ENCODE peak calls at places on chromosome 7, in four cellular contexts. Z is GM23338, C is skeletal muscle cell, V is AG04449. M is an unnamed sample.

GRCh38 chr7:116782177-116782711 is 80.1 kb upstream of the CAPZA2 start:
- DNase-seq in Z (peak; percentile 44), C (peak; percentile 69), V (peak; percentile 74), M (peak; percentile 42)

GRCh38 chr7:4753610-4754432 is 21.6 kb upstream of the AP5Z1 start:
- DNase-seq in Z (peak; percentile 89), C (no peak), V (no peak), M (no peak)

GRCh38 chr7:95509199-95509598 is 23.5 kb downstream of the ASB4 start:
- DNase-seq in Z (peak; percentile 86), C (no peak), V (no peak), M (no peak)

GRCh38 chr7:145169908-145170307 is 334.1 kb upstream of the TPK1 start:
- DNase-seq in Z (peak; percentile 36), C (no peak), V (no peak), M (no peak)

GRCh38 chr7:43143918-43144589 is 31.6 kb downstream of the HECW1 start:
- DNase-seq in Z (no peak), C (no peak), V (no peak), M (no peak)

GRCh38 chr7:117068511-117069155 is 115.3 kb downstream of the ST7 start:
- DNase-seq in Z (peak; percentile 17), C (no peak), V (no peak), M (no peak)

GRCh38 chr7:45979275-45980180 is 58.5 kb upstream of the IGFBP3 start:
- DNase-seq in Z (no peak), C (no peak), V (no peak), M (no peak)

GRCh38 chr7:121546632-121547340 is 150.7 kb upstream of the FAM3C start:
- DNase-seq in Z (no peak), C (no peak), V (no peak), M (no peak)

GRCh38 chr7:152859781-152860191 is 100.2 kb downstream of the ACTR3B start:
- DNase-seq in Z (peak; percentile 77), C (no peak), V (no peak), M (no peak)

GRCh38 chr7:68629-69028 is 123.7 kb upstream of the FAM20C start:
- DNase-seq in Z (peak; percentile 49), C (no peak), V (no peak), M (peak; percentile 55)

GRCh38 chr7:92650391-92650790 is 60.2 kb upstream of the FAM133B start:
- DNase-seq in Z (no peak), C (no peak), V (no peak), M (no peak)

GRCh38 chr7:91239171-91239604 is 25.0 kb upstream of the FZD1 start:
- DNase-seq in Z (no peak), C (peak; percentile 77), V (no peak), M (no peak)

GRCh38 chr7:14092376-14092775 is 102.9 kb upstream of the ETV1 start:
- DNase-seq in Z (no peak), C (no peak), V (no peak), M (no peak)

GRCh38 chr7:111083423-111083822 is 7.5 kb upstream of the LRRN3 start:
- DNase-seq in Z (no peak), C (peak; percentile 26), V (peak; percentile 69), M (peak; percentile 64)

GRCh38 chr7:155506854-155507337 is 39.5 kb downstream of the CNPY1 start:
- DNase-seq in Z (peak; percentile 70), C (peak; percentile 4), V (no peak), M (no peak)

GRCh38 chr7:131654668-131655326 is 98.4 kb upstream of the PODXL start:
- DNase-seq in Z (peak; percentile 94), C (peak; percentile 27), V (peak; percentile 1), M (peak; percentile 17)

GRCh38 chr7:30172451-30172850 is 37.7 kb downstream of the MTURN start:
- DNase-seq in Z (no peak), C (no peak), V (no peak), M (no peak)

GRCh38 chr7:10718768-10719167 is 254.9 kb upstream of the PHF14 start:
- DNase-seq in Z (no peak), C (no peak), V (no peak), M (no peak)

GRCh38 chr7:130903358-130903974 is 169.5 kb upstream of the KLF14 start:
- DNase-seq in Z (no peak), C (peak; percentile 96), V (peak; percentile 94), M (peak; percentile 87)

GRCh38 chr7:91455411-91455810 is 191.2 kb downstream of the FZD1 start:
- DNase-seq in Z (no peak), C (no peak), V (no peak), M (no peak)

GRCh38 chr7:130150587-130150986 is 54.6 kb downstream of the TMEM209 start:
- DNase-seq in Z (peak; percentile 65), C (no peak), V (no peak), M (no peak)

GRCh38 chr7:91651986-91652385 is 228.5 kb downstream of the MTERF1 start:
- DNase-seq in Z (no peak), C (no peak), V (no peak), M (no peak)

GRCh38 chr7:85041599-85042216 is 145.1 kb downstream of the SEMA3D start:
- DNase-seq in Z (peak; percentile 85), C (peak; percentile 21), V (no peak), M (peak; percentile 31)

GRCh38 chr7:65509368-65510186 is 135.9 kb downstream of the ZNF92 start:
- DNase-seq in Z (peak; percentile 49), C (no peak), V (no peak), M (no peak)

GRCh38 chr7:138610671-138611170 is 90.4 kb downstream of the SVOPL start:
- DNase-seq in Z (peak; percentile 32), C (no peak), V (no peak), M (no peak)

GRCh38 chr7:30988346-30989005 is 24.7 kb downstream of the GHRHR start:
- DNase-seq in Z (peak; percentile 52), C (no peak), V (no peak), M (no peak)

GRCh38 chr7:157117796-157118195 is 20.9 kb upstream of the UBE3C start:
- DNase-seq in Z (no peak), C (no peak), V (no peak), M (no peak)

GRCh38 chr7:99996755-99997544 is 18.4 kb upstream of the ZKSCAN1 start:
- DNase-seq in Z (no peak), C (no peak), V (no peak), M (no peak)
- H3K4me3 ChIP-seq in Z (peak overlapping the region; percentile 82), C (peak overlapping the region; percentile 41), V (no peak overlapping the region), M (no peak overlapping the region)

GRCh38 chr7:139725843-139726484 is 51.8 kb downstream of the HIPK2 start:
- DNase-seq in Z (no peak), C (no peak), V (no peak), M (no peak)
- H3K4me3 ChIP-seq in Z (no peak overlapping the region), C (no peak overlapping the region), V (no peak overlapping the region), M (no peak overlapping the region)

GRCh38 chr7:128121731-128122576 is 90.7 kb upstream of the LRRC4 start:
- DNase-seq in Z (peak; percentile 50), C (no peak), V (no peak), M (no peak)

GRCh38 chr7:128123291-128124037 is 92.2 kb upstream of the LRRC4 start:
- DNase-seq in Z (peak; percentile 53), C (no peak), V (no peak), M (no peak)

GRCh38 chr7:128120976-128121490 is 89.8 kb upstream of the LRRC4 start:
- DNase-seq in Z (no peak), C (no peak), V (no peak), M (no peak)

GRCh38 chr7:128124786-128125185 is 93.5 kb upstream of the LRRC4 start:
- DNase-seq in Z (no peak), C (no peak), V (no peak), M (no peak)

GRCh38 chr7:128122577-128123290 is 91.5 kb upstream of the LRRC4 start:
- DNase-seq in Z (no peak), C (no peak), V (no peak), M (no peak)
- H3K4me3 ChIP-seq in Z (no peak overlapping the region), C (no peak overlapping the region), V (no peak overlapping the region), M (no peak overlapping the region)

GRCh38 chr7:149322737-149323136 is 60.7 kb downstream of the ZNF783 start:
- DNase-seq in Z (no peak), C (no peak), V (no peak), M (no peak)
- H3K4me3 ChIP-seq in Z (no peak overlapping the region), C (no peak overlapping the region), V (no peak overlapping the region), M (no peak overlapping the region)

GRCh38 chr7:2710256-2710655 is 22.3 kb downstream of the AMZ1 start:
- DNase-seq in Z (no peak), C (no peak), V (no peak), M (no peak)

GRCh38 chr7:2708547-2709310 is 20.7 kb downstream of the AMZ1 start:
- DNase-seq in Z (no peak), C (no peak), V (no peak), M (no peak)

GRCh38 chr7:2710901-2711551 is 23.0 kb downstream of the AMZ1 start:
- DNase-seq in Z (no peak), C (no peak), V (no peak), M (no peak)

GRCh38 chr7:2708041-2708440 is 20.0 kb downstream of the AMZ1 start:
- DNase-seq in Z (no peak), C (no peak), V (no peak), M (no peak)

DNA sequence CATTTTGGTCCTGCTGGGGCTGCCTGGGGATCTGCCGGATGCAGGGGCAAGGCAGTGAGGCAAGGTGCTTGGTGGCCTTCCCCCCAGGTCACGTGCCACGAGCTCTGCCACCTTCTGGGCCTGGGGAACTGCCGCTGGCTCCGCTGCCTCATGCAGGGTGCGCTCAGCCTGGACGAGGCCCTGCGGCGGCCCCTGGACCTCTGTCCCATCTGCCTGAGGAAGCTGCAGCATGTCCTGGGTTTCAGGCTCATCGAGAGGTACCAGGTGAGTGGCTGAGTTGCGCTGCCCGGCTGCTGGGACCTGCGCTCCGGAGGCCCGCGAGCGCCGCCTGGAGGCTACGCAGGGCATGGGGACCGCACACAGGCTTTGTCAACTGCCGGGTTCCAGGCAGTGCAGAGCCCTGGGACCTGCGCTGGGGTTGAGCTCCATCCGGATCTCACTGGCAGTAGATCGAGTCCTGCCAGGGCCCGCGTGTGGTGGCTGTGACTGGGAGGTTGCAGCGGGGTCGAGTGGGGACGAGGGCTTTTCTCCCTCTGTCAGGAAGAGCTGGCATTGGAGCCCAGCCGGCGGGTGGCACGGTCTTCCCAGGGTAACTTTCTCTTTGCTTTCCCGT is 21.7 kb downstream of the AMZ1 start:
- DNase-seq in Z (peak; percentile 93), C (no peak), V (no peak), M (no peak)
- H3K4me3 ChIP-seq in Z (no peak overlapping the region), C (no peak overlapping the region), V (no peak overlapping the region), M (no peak overlapping the region)

GRCh38 chr7:64045301-64046040 is at the start of gene ZNF727:
- DNase-seq in Z (no peak), C (no peak), V (no peak), M (no peak)

GRCh38 chr7:64046041-64046389 is 781 bp downstream of the ZNF727 start:
- DNase-seq in Z (no peak), C (no peak), V (no peak), M (no peak)
- H3K4me3 ChIP-seq in Z (no peak overlapping the region), C (no peak overlapping the region), V (no peak overlapping the region), M (no peak overlapping the region)

GRCh38 chr7:2237109-2237602 is 4.4 kb upstream of the MAD1L1 start:
- DNase-seq in Z (no peak), C (no peak), V (no peak), M (no peak)
- H3K4me3 ChIP-seq in Z (no peak overlapping the region), C (no peak overlapping the region), V (no peak overlapping the region), M (no peak overlapping the region)

DNA sequence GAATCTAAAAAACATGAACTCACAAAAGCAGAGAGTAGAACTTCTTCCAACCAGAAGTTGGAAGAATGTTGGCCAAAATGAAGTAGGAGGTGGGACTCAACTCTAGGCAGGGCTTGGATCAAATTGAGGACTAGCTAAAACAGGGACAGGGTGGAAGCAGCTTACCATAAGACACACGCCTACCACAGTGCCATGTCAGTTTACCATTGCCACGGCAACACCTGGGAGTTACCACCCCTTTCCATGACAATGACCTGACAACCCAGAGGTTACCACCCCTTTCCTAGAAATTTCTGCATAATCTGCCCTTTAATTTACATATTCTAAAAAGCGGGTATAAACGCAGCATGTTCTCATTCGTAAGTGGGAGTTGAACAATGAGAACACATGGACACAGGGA is 72.8 kb downstream of the GCC1 start:
- DNase-seq in Z (peak; percentile 48), C (no peak), V (no peak), M (no peak)
- H3K4me3 ChIP-seq in Z (no peak overlapping the region), C (no peak overlapping the region), V (no peak overlapping the region), M (no peak overlapping the region)

M was measured in AG09309.